ENCODE peak calls at places on chromosome 10, in eight cellular contexts. P is dorsolateral prefrontal cortex; Y is mesenchymal stem cell; J is GM12865; W is central memory CD4-positive, alpha-beta T cell; S is stimulated activated CD8-positive, alpha-beta memory T cell treated with anti-CD3 and anti-CD28 coated beads, Interleukin-4, amount 100 ng/mL, for 1 hour; T is activated CD4-positive, alpha-beta T cell treated with anti-CD3 and anti-CD28 coated beads for 48 hours; M is stimulated activated CD4-positive, alpha-beta T cell treated with anti-CD3 and anti-CD28 coated beads, TNF-alpha, amount 100 ng/mL, for 1 hour. A is an unnamed sample.

GRCh38 chr10:101901340-101901739 is 57.7 kb upstream of the KCNIP2 start:
- DNase-seq in Y (no peak), M (no peak), T (no peak), J (peak; percentile 91), W (no peak), P (no peak), S (no peak), A (no peak)

GRCh38 chr10:123666318-123667291 is at the start of gene GPR26:
- DNase-seq in T (no peak), J (no peak), W (no peak), Y (no peak), S (no peak), P (no peak), M (no peak), A (no peak)

GRCh38 chr10:32033171-32033570 is 23.1 kb downstream of the KIF5B start:
- DNase-seq in M (no peak), J (no peak), T (no peak), Y (no peak), P (no peak), W (no peak), S (no peak), A (no peak)

GRCh38 chr10:121232494-121232893 is 365.8 kb downstream of the FGFR2 start:
- DNase-seq in Y (no peak), P (no peak), J (no peak), S (no peak), W (no peak), M (no peak), T (no peak), A (no peak)

GRCh38 chr10:43340101-43340500 is 31.3 kb upstream of the FXYD4 start:
- DNase-seq in M (no peak), W (no peak), P (no peak), S (no peak), Y (no peak), T (no peak), J (no peak), A (no peak)

GRCh38 chr10:115951242-115951641 is 321.8 kb downstream of the GFRA1 start:
- DNase-seq in J (no peak), S (no peak), Y (no peak), P (no peak), T (no peak), M (no peak), W (no peak), A (no peak)

GRCh38 chr10:27779462-27779861 is 33.8 kb upstream of the MKX start:
- DNase-seq in T (no peak), Y (no peak), J (no peak), P (no peak), M (no peak), W (no peak), S (no peak), A (no peak)

GRCh38 chr10:57898231-57898630 is 369.5 kb downstream of the IPMK start:
- DNase-seq in M (no peak), J (no peak), S (no peak), W (no peak), P (no peak), T (no peak), Y (no peak), A (no peak)

GRCh38 chr10:127977368-127978009 is 70.6 kb downstream of the PTPRE start:
- DNase-seq in M (no peak), W (no peak), P (peak; percentile 79), J (no peak), T (no peak), Y (peak; percentile 97), S (no peak), A (no peak)

GRCh38 chr10:119501690-119502089 is 40.8 kb downstream of the RGS10 start:
- DNase-seq in S (no peak), W (peak; percentile 21), M (no peak), T (peak; percentile 33), P (no peak), Y (no peak), J (no peak), A (no peak)

GRCh38 chr10:6128591-6129383 is 40.0 kb downstream of the RBM17 start:
- DNase-seq in T (no peak), M (no peak), P (no peak), J (no peak), W (no peak), Y (peak; percentile 65), S (no peak), A (no peak)

GRCh38 chr10:87635498-87636312 is 24.0 kb upstream of the PAPSS2 start:
- DNase-seq in P (no peak), J (peak; percentile 74), M (no peak), W (no peak), Y (peak; percentile 80), T (peak; percentile 63), S (no peak), A (no peak)

GRCh38 chr10:28906440-28906839 is 229.1 kb downstream of the BAMBI start:
- DNase-seq in S (no peak), J (no peak), T (no peak), Y (no peak), P (no peak), M (no peak), W (no peak), A (no peak)

GRCh38 chr10:62724465-62724864 is 80.1 kb upstream of the ADO start:
- DNase-seq in M (no peak), P (no peak), T (peak; percentile 55), Y (no peak), J (no peak), S (no peak), W (no peak), A (no peak)

A was measured in activated T-helper 1 cell treated with anti-CD3 and anti-CD28 coated beads, Interleukin-2, amount 50 U/mL, for 16 hours.